ENCODE peak calls at places on chromosome 6, in six cellular contexts. One of them, this sample, is unnamed.

GRCh38 chr6:142398353-142398752 is 96.5 kb downstream of the ADGRG6 start:
- DNase-seq in activated T-cell treated with anti-CD3 and anti-CD28 coated beads for 1 hour: no peak
- DNase-seq in HCEC 1CT: no peak
- DNase-seq in ovary: no peak
- DNase-seq in activated T-helper 1 cell treated with Interleukin-2 at 50 U/mL for 16 hours: no peak
- DNase-seq in cardiac muscle cell: no peak
- DNase-seq in this sample: no peak

GRCh38 chr6:4055420-4056041 is 23.4 kb downstream of the FAM217A start:
- DNase-seq in activated T-cell treated with anti-CD3 and anti-CD28 coated beads for 1 hour: no peak
- DNase-seq in HCEC 1CT: peak; percentile 90
- DNase-seq in ovary: no peak
- DNase-seq in activated T-helper 1 cell treated with Interleukin-2 at 50 U/mL for 16 hours: no peak
- DNase-seq in cardiac muscle cell: peak; percentile 71
- DNase-seq in this sample: peak; percentile 89

GRCh38 chr6:149941583-149942460 is at the start of gene ULBP2:
- DNase-seq in activated T-cell treated with anti-CD3 and anti-CD28 coated beads for 1 hour: peak; percentile 76
- DNase-seq in HCEC 1CT: peak; percentile 95
- DNase-seq in ovary: peak; percentile 44
- DNase-seq in activated T-helper 1 cell treated with Interleukin-2 at 50 U/mL for 16 hours: peak; percentile 76
- DNase-seq in cardiac muscle cell: peak; percentile 96
- DNase-seq in this sample: peak; percentile 95

GRCh38 chr6:44051516-44051915 is 75.7 kb downstream of the MRPL14 start:
- DNase-seq in activated T-cell treated with anti-CD3 and anti-CD28 coated beads for 1 hour: no peak
- DNase-seq in HCEC 1CT: peak; percentile 81
- DNase-seq in ovary: no peak
- DNase-seq in activated T-helper 1 cell treated with Interleukin-2 at 50 U/mL for 16 hours: no peak
- DNase-seq in cardiac muscle cell: peak; percentile 78
- DNase-seq in this sample: peak; percentile 89

GRCh38 chr6:157603314-157603940 is 219.6 kb upstream of the SNX9 start:
- DNase-seq in activated T-cell treated with anti-CD3 and anti-CD28 coated beads for 1 hour: no peak
- DNase-seq in HCEC 1CT: no peak
- DNase-seq in ovary: no peak
- DNase-seq in activated T-helper 1 cell treated with Interleukin-2 at 50 U/mL for 16 hours: no peak
- DNase-seq in cardiac muscle cell: no peak
- DNase-seq in this sample: no peak

GRCh38 chr6:12957321-12958051 is 240.9 kb downstream of the PHACTR1 start:
- DNase-seq in activated T-cell treated with anti-CD3 and anti-CD28 coated beads for 1 hour: peak; percentile 12
- DNase-seq in HCEC 1CT: peak; percentile 65
- DNase-seq in ovary: peak; percentile 58
- DNase-seq in activated T-helper 1 cell treated with Interleukin-2 at 50 U/mL for 16 hours: no peak
- DNase-seq in cardiac muscle cell: peak; percentile 82
- DNase-seq in this sample: peak; percentile 69

GRCh38 chr6:14499804-14500203 is 382.2 kb downstream of the CD83 start:
- DNase-seq in activated T-cell treated with anti-CD3 and anti-CD28 coated beads for 1 hour: no peak
- DNase-seq in HCEC 1CT: peak; percentile 85
- DNase-seq in ovary: no peak
- DNase-seq in activated T-helper 1 cell treated with Interleukin-2 at 50 U/mL for 16 hours: no peak
- DNase-seq in cardiac muscle cell: peak; percentile 70
- DNase-seq in this sample: peak; percentile 65

GRCh38 chr6:14281831-14282230 is 164.3 kb downstream of the CD83 start:
- DNase-seq in activated T-cell treated with anti-CD3 and anti-CD28 coated beads for 1 hour: no peak
- DNase-seq in HCEC 1CT: no peak
- DNase-seq in ovary: no peak
- DNase-seq in activated T-helper 1 cell treated with Interleukin-2 at 50 U/mL for 16 hours: no peak
- DNase-seq in cardiac muscle cell: no peak
- DNase-seq in this sample: no peak

GRCh38 chr6:159527351-159527750 is 165.7 kb downstream of the SOD2 start:
- DNase-seq in activated T-cell treated with anti-CD3 and anti-CD28 coated beads for 1 hour: no peak
- DNase-seq in HCEC 1CT: no peak
- DNase-seq in ovary: no peak
- DNase-seq in activated T-helper 1 cell treated with Interleukin-2 at 50 U/mL for 16 hours: no peak
- DNase-seq in cardiac muscle cell: no peak
- DNase-seq in this sample: no peak

GRCh38 chr6:142236686-142237085 is 65.1 kb upstream of the ADGRG6 start:
- DNase-seq in activated T-cell treated with anti-CD3 and anti-CD28 coated beads for 1 hour: no peak
- DNase-seq in HCEC 1CT: no peak
- DNase-seq in ovary: no peak
- DNase-seq in activated T-helper 1 cell treated with Interleukin-2 at 50 U/mL for 16 hours: no peak
- DNase-seq in cardiac muscle cell: no peak
- DNase-seq in this sample: no peak

GRCh38 chr6:169702640-169703246 is 817 bp downstream of the C6orf120 start:
- DNase-seq in activated T-cell treated with anti-CD3 and anti-CD28 coated beads for 1 hour: peak; percentile 16
- DNase-seq in HCEC 1CT: peak; percentile 5
- DNase-seq in ovary: no peak
- DNase-seq in activated T-helper 1 cell treated with Interleukin-2 at 50 U/mL for 16 hours: peak; percentile 17
- DNase-seq in cardiac muscle cell: no peak
- DNase-seq in this sample: no peak

GRCh38 chr6:4662886-4663285 is 113.3 kb upstream of the CDYL start:
- DNase-seq in activated T-cell treated with anti-CD3 and anti-CD28 coated beads for 1 hour: no peak
- DNase-seq in HCEC 1CT: no peak
- DNase-seq in ovary: no peak
- DNase-seq in activated T-helper 1 cell treated with Interleukin-2 at 50 U/mL for 16 hours: no peak
- DNase-seq in cardiac muscle cell: no peak
- DNase-seq in this sample: no peak

GRCh38 chr6:148037496-148037895 is 305.1 kb upstream of the SASH1 start:
- DNase-seq in activated T-cell treated with anti-CD3 and anti-CD28 coated beads for 1 hour: no peak
- DNase-seq in HCEC 1CT: peak; percentile 7
- DNase-seq in ovary: no peak
- DNase-seq in activated T-helper 1 cell treated with Interleukin-2 at 50 U/mL for 16 hours: no peak
- DNase-seq in cardiac muscle cell: no peak
- DNase-seq in this sample: peak; percentile 8

GRCh38 chr6:30894935-30895334 is 10.6 kb downstream of the DDR1 start:
- DNase-seq in activated T-cell treated with anti-CD3 and anti-CD28 coated beads for 1 hour: no peak
- DNase-seq in HCEC 1CT: no peak
- DNase-seq in ovary: no peak
- DNase-seq in activated T-helper 1 cell treated with Interleukin-2 at 50 U/mL for 16 hours: no peak
- DNase-seq in cardiac muscle cell: no peak
- DNase-seq in this sample: no peak

GRCh38 chr6:126170875-126171489 is 168.9 kb upstream of the CENPW start:
- DNase-seq in activated T-cell treated with anti-CD3 and anti-CD28 coated beads for 1 hour: no peak
- DNase-seq in HCEC 1CT: peak; percentile 22
- DNase-seq in ovary: no peak
- DNase-seq in activated T-helper 1 cell treated with Interleukin-2 at 50 U/mL for 16 hours: no peak
- DNase-seq in cardiac muscle cell: peak; percentile 47
- DNase-seq in this sample: peak; percentile 38

GRCh38 chr6:10558575-10558974 is 37.4 kb downstream of the GCNT2 start:
- DNase-seq in activated T-cell treated with anti-CD3 and anti-CD28 coated beads for 1 hour: no peak
- DNase-seq in HCEC 1CT: no peak
- DNase-seq in ovary: no peak
- DNase-seq in activated T-helper 1 cell treated with Interleukin-2 at 50 U/mL for 16 hours: no peak
- DNase-seq in cardiac muscle cell: no peak
- DNase-seq in this sample: no peak

GRCh38 chr6:139014945-139015344 is 13.6 kb upstream of the ABRACL start:
- DNase-seq in activated T-cell treated with anti-CD3 and anti-CD28 coated beads for 1 hour: no peak
- DNase-seq in HCEC 1CT: no peak
- DNase-seq in ovary: no peak
- DNase-seq in activated T-helper 1 cell treated with Interleukin-2 at 50 U/mL for 16 hours: no peak
- DNase-seq in cardiac muscle cell: no peak
- DNase-seq in this sample: no peak

GRCh38 chr6:91786474-91787184 is 1199.8 kb upstream of the MAP3K7 start:
- DNase-seq in activated T-cell treated with anti-CD3 and anti-CD28 coated beads for 1 hour: no peak
- DNase-seq in HCEC 1CT: no peak
- DNase-seq in ovary: no peak
- DNase-seq in activated T-helper 1 cell treated with Interleukin-2 at 50 U/mL for 16 hours: no peak
- DNase-seq in cardiac muscle cell: no peak
- DNase-seq in this sample: no peak

GRCh38 chr6:34425132-34425497 is 754 bp downstream of the RPS10 start:
- DNase-seq in activated T-cell treated with anti-CD3 and anti-CD28 coated beads for 1 hour: no peak
- DNase-seq in HCEC 1CT: no peak
- DNase-seq in ovary: no peak
- DNase-seq in activated T-helper 1 cell treated with Interleukin-2 at 50 U/mL for 16 hours: no peak
- DNase-seq in cardiac muscle cell: no peak
- DNase-seq in this sample: no peak

GRCh38 chr6:42118162-42119001 is 24.0 kb downstream of the C6orf132 start:
- DNase-seq in activated T-cell treated with anti-CD3 and anti-CD28 coated beads for 1 hour: no peak
- DNase-seq in HCEC 1CT: no peak
- DNase-seq in ovary: no peak
- DNase-seq in activated T-helper 1 cell treated with Interleukin-2 at 50 U/mL for 16 hours: no peak
- DNase-seq in cardiac muscle cell: peak; percentile 36
- DNase-seq in this sample: no peak

GRCh38 chr6:108693406-108694154 is 132.9 kb downstream of the FOXO3 start:
- DNase-seq in activated T-cell treated with anti-CD3 and anti-CD28 coated beads for 1 hour: no peak
- DNase-seq in HCEC 1CT: no peak
- DNase-seq in ovary: no peak
- DNase-seq in activated T-helper 1 cell treated with Interleukin-2 at 50 U/mL for 16 hours: no peak
- DNase-seq in cardiac muscle cell: no peak
- DNase-seq in this sample: no peak

GRCh38 chr6:104956663-104957294 is at the start of gene LIN28B:
- DNase-seq in activated T-cell treated with anti-CD3 and anti-CD28 coated beads for 1 hour: no peak
- DNase-seq in HCEC 1CT: no peak
- DNase-seq in ovary: no peak
- DNase-seq in activated T-helper 1 cell treated with Interleukin-2 at 50 U/mL for 16 hours: no peak
- DNase-seq in cardiac muscle cell: no peak
- DNase-seq in this sample: no peak

GRCh38 chr6:125759184-125759902 is 9.9 kb downstream of the HEY2 start:
- DNase-seq in activated T-cell treated with anti-CD3 and anti-CD28 coated beads for 1 hour: no peak
- DNase-seq in HCEC 1CT: no peak
- DNase-seq in ovary: peak; percentile 32
- DNase-seq in activated T-helper 1 cell treated with Interleukin-2 at 50 U/mL for 16 hours: no peak
- DNase-seq in cardiac muscle cell: no peak
- DNase-seq in this sample: no peak

GRCh38 chr6:108831104-108831503 is 17.1 kb upstream of the ARMC2 start:
- DNase-seq in activated T-cell treated with anti-CD3 and anti-CD28 coated beads for 1 hour: no peak
- DNase-seq in HCEC 1CT: no peak
- DNase-seq in ovary: peak; percentile 50
- DNase-seq in activated T-helper 1 cell treated with Interleukin-2 at 50 U/mL for 16 hours: no peak
- DNase-seq in cardiac muscle cell: peak; percentile 50
- DNase-seq in this sample: no peak

GRCh38 chr6:154548130-154548830 is 37.8 kb upstream of the CNKSR3 start:
- DNase-seq in activated T-cell treated with anti-CD3 and anti-CD28 coated beads for 1 hour: no peak
- DNase-seq in HCEC 1CT: no peak
- DNase-seq in ovary: peak; percentile 38
- DNase-seq in activated T-helper 1 cell treated with Interleukin-2 at 50 U/mL for 16 hours: no peak
- DNase-seq in cardiac muscle cell: peak; percentile 66
- DNase-seq in this sample: peak; percentile 47

GRCh38 chr6:1735239-1735803 is 125.6 kb downstream of the FOXC1 start:
- DNase-seq in activated T-cell treated with anti-CD3 and anti-CD28 coated beads for 1 hour: no peak
- DNase-seq in HCEC 1CT: no peak
- DNase-seq in ovary: no peak
- DNase-seq in activated T-helper 1 cell treated with Interleukin-2 at 50 U/mL for 16 hours: no peak
- DNase-seq in cardiac muscle cell: no peak
- DNase-seq in this sample: no peak

GRCh38 chr6:41644297-41644879 is 6.1 kb downstream of the MDFI start:
- DNase-seq in activated T-cell treated with anti-CD3 and anti-CD28 coated beads for 1 hour: no peak
- DNase-seq in HCEC 1CT: no peak
- DNase-seq in ovary: no peak
- DNase-seq in activated T-helper 1 cell treated with Interleukin-2 at 50 U/mL for 16 hours: no peak
- DNase-seq in cardiac muscle cell: no peak
- DNase-seq in this sample: no peak

GRCh38 chr6:48061630-48062029 is 49.4 kb downstream of the PTCHD4 start:
- DNase-seq in activated T-cell treated with anti-CD3 and anti-CD28 coated beads for 1 hour: no peak
- DNase-seq in HCEC 1CT: peak; percentile 35
- DNase-seq in ovary: no peak
- DNase-seq in activated T-helper 1 cell treated with Interleukin-2 at 50 U/mL for 16 hours: no peak
- DNase-seq in cardiac muscle cell: peak; percentile 40
- DNase-seq in this sample: peak; percentile 71

GRCh38 chr6:82015043-82015442 is 232.5 kb downstream of the IBTK start:
- DNase-seq in activated T-cell treated with anti-CD3 and anti-CD28 coated beads for 1 hour: no peak
- DNase-seq in HCEC 1CT: peak; percentile 36
- DNase-seq in ovary: no peak
- DNase-seq in activated T-helper 1 cell treated with Interleukin-2 at 50 U/mL for 16 hours: no peak
- DNase-seq in cardiac muscle cell: no peak
- DNase-seq in this sample: peak; percentile 63

This sample was measured in fibroblast of mammary gland.